ENCODE peak calls at places on chromosome 15, in six cellular contexts. Q, V, S, E, I and A are unnamed samples.
A peak's percentile ranks its signal among the peaks of the same experiment; 100 is the strongest.

GRCh38 chr15:65194826-65195541 is 9.8 kb upstream of the CLPX start:
- DNase-seq in Q (no peak), V (no peak), S (no peak), E (no peak), I (no peak), A (no peak)

GRCh38 chr15:48149858-48150257 is 28.2 kb downstream of the MYEF2 start:
- DNase-seq in Q (no peak), V (peak; percentile 83), S (no peak), E (no peak), I (no peak), A (no peak)

GRCh38 chr15:76868740-76869139 is 36.4 kb downstream of the SCAPER start:
- DNase-seq in Q (no peak), V (no peak), S (no peak), E (no peak), I (no peak), A (no peak)

GRCh38 chr15:46735115-46735514 is 982.2 kb upstream of the SEMA6D start:
- DNase-seq in Q (no peak), V (no peak), S (no peak), E (no peak), I (peak; percentile 13), A (no peak)

GRCh38 chr15:29818141-29818540 is 4.1 kb downstream of the TJP1 start:
- DNase-seq in Q (no peak), V (peak; percentile 19), S (no peak), E (no peak), I (no peak), A (no peak)

GRCh38 chr15:91420689-91421088 is 320.6 kb downstream of the SV2B start:
- DNase-seq in Q (no peak), V (no peak), S (no peak), E (no peak), I (no peak), A (no peak)

GRCh38 chr15:92061511-92062200 is 208.1 kb downstream of the SLCO3A1 start:
- DNase-seq in Q (no peak), V (no peak), S (no peak), E (no peak), I (no peak), A (no peak)

GRCh38 chr15:88003928-88004327 is 252.6 kb downstream of the NTRK3 start:
- DNase-seq in Q (no peak), V (no peak), S (no peak), E (no peak), I (no peak), A (no peak)

GRCh38 chr15:100725121-100726069 is 123.0 kb downstream of the ASB7 start:
- DNase-seq in Q (no peak), V (peak; percentile 93), S (no peak), E (no peak), I (no peak), A (no peak)

GRCh38 chr15:80573614-80574013 is 121.5 kb upstream of the ABHD17C start:
- DNase-seq in Q (no peak), V (no peak), S (no peak), E (no peak), I (no peak), A (no peak)

GRCh38 chr15:37934340-37934739 is at the start of gene TMCO5A:
- DNase-seq in Q (no peak), V (no peak), S (no peak), E (no peak), I (no peak), A (no peak)

DNA sequence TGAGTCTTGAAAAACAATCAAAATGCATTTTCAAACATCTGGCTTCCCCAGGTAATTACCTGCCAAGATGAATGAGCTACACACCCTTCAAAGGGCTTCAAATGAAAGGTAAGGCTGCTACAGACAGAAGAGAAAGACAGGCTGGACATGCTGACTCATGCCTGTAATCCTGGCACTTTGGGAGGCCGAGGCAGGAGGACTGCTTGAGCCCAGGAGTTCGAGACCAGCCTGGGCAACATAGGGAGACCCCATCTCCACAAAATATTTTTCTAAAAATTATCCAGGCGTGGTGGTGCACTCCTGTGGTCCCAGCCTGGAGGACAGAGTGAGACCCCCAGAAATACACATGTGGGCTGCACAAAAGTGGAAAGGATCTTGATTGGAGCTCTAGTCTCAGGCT is 14.5 kb upstream of the ZFYVE19 start:
- DNase-seq in Q (no peak), V (no peak), S (no peak), E (no peak), I (no peak), A (no peak)
- TF ChIP-seq BHLHE40 in Q (no peak), V (no peak), S (no peak), E (no peak), I (no peak), A (no peak)

DNA sequence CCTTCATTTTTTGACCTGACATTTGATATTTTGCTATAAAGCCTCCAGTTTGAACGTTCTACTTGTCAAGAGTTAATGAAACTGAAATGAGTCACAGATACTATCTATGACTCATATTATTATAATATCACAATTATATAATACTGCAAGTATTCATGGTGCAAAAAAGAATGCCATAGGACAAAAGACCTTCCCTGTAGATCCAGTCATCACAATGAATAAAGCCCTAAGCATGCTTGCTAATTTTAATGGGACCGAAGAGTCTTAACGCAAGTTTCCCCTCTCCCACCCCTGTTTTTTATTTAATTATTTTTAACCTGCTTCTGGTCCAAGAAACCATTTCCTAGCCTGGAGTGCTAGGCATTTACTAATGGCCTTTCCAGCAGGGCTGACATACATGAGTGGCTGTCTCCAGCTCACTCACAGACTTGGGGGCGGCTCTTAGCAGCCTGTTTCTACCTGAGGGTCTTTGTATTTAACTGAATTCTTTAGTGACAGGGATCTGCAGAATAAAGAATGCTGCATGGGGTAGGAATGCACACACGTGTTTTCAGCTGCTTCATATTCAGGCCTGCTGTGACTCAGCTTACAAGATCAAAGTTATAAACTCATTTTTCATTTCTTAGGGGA is 61.2 kb downstream of the THBS1 start:
- DNase-seq in Q (no peak), V (peak; percentile 76), S (no peak), E (no peak), I (no peak), A (no peak)
- TF ChIP-seq BHLHE40 in Q (no peak), V (peak; percentile 42), S (no peak), E (no peak), I (no peak), A (no peak)

DNA sequence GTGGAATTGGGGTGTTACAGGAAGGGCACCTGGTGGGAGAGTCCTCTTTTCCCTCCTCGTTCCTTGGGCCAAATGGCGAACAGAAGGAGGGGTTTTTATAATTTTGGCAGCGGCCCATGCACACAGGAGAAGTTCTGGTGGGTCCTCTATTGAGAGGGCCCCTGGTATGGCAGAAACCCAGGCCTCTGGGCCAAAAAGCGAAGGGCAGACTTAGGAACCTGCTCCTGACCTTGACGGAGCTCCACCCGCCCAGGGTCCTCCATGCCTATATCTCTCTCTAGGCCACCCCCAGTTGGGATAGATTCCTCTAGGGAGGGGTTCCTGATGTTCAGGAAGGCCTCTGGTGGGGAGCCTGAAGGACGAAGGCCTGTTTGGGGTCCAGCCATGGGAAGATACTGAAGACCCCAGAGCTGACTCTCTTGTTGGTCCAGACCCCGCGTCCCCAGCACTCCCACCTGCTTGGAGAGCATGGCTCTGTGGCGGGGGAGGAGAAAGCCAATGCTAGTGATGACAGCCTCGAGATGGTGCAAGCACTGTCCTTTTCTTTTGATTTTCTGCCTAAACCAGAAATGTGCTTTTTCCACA is 104.2 kb downstream of the CORO2B start:
- DNase-seq in Q (no peak), V (no peak), S (no peak), E (no peak), I (no peak), A (no peak)
- TF ChIP-seq BHLHE40 in Q (no peak), V (no peak), S (no peak), E (no peak), I (no peak), A (no peak)

GRCh38 chr15:63362196-63362595 is 19.4 kb downstream of the CA12 start:
- DNase-seq in Q (no peak), V (no peak), S (peak; percentile 54), E (no peak), I (no peak), A (no peak)
- TF ChIP-seq BHLHE40 in Q (no peak), V (no peak), S (peak; percentile 82), E (no peak), I (no peak), A (no peak)

DNA sequence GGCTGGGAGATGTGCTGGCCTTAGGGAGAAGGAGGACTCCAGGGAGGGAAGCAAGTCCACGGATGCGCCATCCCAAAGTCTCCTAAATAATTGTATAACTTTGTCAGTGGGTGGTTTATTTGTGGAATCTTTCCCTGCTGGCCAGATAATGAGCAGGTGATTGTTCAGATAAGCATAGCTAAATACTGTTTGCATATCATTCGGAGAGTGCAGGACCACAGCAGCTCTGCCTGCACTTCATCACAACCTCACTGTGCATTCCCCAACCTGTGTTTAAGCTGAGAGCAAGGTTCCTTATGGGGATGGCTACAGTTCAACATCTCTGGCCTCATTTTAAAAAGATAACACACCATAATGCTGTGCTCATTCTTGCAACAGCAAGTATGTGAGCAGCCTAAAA is 271.8 kb upstream of the RORA start:
- DNase-seq in Q (no peak), V (no peak), S (no peak), E (no peak), I (no peak), A (no peak)
- TF ChIP-seq BHLHE40 in Q (no peak), V (no peak), S (no peak), E (no peak), I (no peak), A (no peak)

DNA sequence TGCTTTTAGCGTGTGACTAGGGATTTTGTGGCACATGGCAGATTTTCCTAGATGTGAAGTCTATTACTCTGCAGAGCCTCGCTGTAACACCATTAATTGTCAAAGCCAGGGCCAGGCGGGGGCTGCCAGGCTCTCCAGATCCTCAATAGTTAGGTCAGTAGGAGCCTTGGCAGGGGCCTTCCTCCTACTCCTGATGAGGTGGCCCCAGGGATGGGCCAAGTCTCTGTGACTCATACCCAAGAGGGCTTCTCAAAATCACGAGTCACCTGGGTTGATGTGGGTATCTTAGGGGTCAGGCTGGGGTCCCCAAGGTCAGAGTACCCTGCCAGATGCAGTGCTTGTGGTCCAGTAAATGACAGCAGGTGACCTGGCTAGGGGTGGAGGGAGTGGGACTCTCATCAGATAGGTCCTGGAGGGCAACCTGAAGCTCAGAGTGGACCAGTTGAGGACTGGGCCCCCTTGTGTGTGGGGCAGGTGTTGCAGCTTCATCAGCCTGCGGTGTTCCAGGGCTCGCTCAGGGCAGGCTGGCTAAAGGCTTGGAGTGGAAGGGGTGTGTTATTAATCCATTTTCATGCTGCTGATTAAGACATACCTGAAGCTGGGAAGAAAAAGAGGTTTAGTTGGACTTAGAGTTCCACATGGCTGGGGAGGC is 88.5 kb upstream of the MYZAP start:
- DNase-seq in Q (peak; percentile 35), V (no peak), S (peak; percentile 61), E (peak; percentile 25), I (no peak), A (peak; percentile 36)
- TF ChIP-seq BHLHE40 in Q (no peak), V (no peak), S (no peak), E (no peak), I (no peak), A (no peak)

GRCh38 chr15:90205050-90205848 is 4.1 kb downstream of the SEMA4B start:
- DNase-seq in Q (no peak), V (no peak), S (no peak), E (no peak), I (no peak), A (no peak)

GRCh38 chr15:90207252-90207651 is 6.1 kb downstream of the SEMA4B start:
- DNase-seq in Q (no peak), V (no peak), S (no peak), E (no peak), I (no peak), A (no peak)

GRCh38 chr15:90203473-90203872 is 2.3 kb downstream of the SEMA4B start:
- DNase-seq in Q (no peak), V (no peak), S (no peak), E (no peak), I (no peak), A (no peak)

GRCh38 chr15:90203922-90204321 is 2.8 kb downstream of the SEMA4B start:
- DNase-seq in Q (no peak), V (no peak), S (no peak), E (no peak), I (no peak), A (no peak)

GRCh38 chr15:90205886-90206285 is 4.8 kb downstream of the SEMA4B start:
- DNase-seq in Q (no peak), V (no peak), S (no peak), E (no peak), I (no peak), A (no peak)
- TF ChIP-seq BHLHE40 in Q (no peak), V (no peak), S (no peak), E (no peak), I (no peak), A (no peak)